ENCODE peak calls at places on chromosomes 3 and 15, in seven cellular contexts. One of them, this sample, is unnamed.

GRCh38 chr15:53576841-53577240 is 182.6 kb downstream of the WDR72 start:
- DNase-seq in T follicular helper cell: no peak
- DNase-seq in substantia nigra: no peak
- DNase-seq in A549: no peak
- DNase-seq in HEK293T: no peak
- DNase-seq in fibroblast of the aortic adventitia: no peak
- DNase-seq in NCI-H1417: no peak
- DNase-seq in this sample: no peak

GRCh38 chr3:178714971-178715832 is 179.0 kb downstream of the KCNMB2 start:
- DNase-seq in T follicular helper cell: no peak
- DNase-seq in substantia nigra: no peak
- DNase-seq in A549: no peak
- DNase-seq in HEK293T: no peak
- DNase-seq in fibroblast of the aortic adventitia: no peak
- DNase-seq in NCI-H1417: no peak
- DNase-seq in this sample: no peak

GRCh38 chr15:29050870-29051269 is 165.1 kb downstream of the APBA2 start:
- DNase-seq in T follicular helper cell: no peak
- DNase-seq in substantia nigra: no peak
- DNase-seq in A549: no peak
- DNase-seq in HEK293T: no peak
- DNase-seq in fibroblast of the aortic adventitia: no peak
- DNase-seq in NCI-H1417: no peak
- DNase-seq in this sample: no peak

GRCh38 chr3:172171396-172172075 is 132.2 kb downstream of the FNDC3B start:
- DNase-seq in T follicular helper cell: no peak
- DNase-seq in substantia nigra: no peak
- DNase-seq in A549: no peak
- DNase-seq in HEK293T: no peak
- DNase-seq in fibroblast of the aortic adventitia: peak
- DNase-seq in NCI-H1417: no peak
- DNase-seq in this sample: no peak

GRCh38 chr3:119311191-119311925 is 17.2 kb downstream of the ARHGAP31 start:
- DNase-seq in T follicular helper cell: no peak
- DNase-seq in substantia nigra: no peak
- DNase-seq in A549: peak
- DNase-seq in HEK293T: no peak
- DNase-seq in fibroblast of the aortic adventitia: peak
- DNase-seq in NCI-H1417: no peak
- DNase-seq in this sample: no peak

GRCh38 chr3:101780661-101781060 is 1.6 kb downstream of the NXPE3 start:
- DNase-seq in T follicular helper cell: no peak
- DNase-seq in substantia nigra: no peak
- DNase-seq in A549: peak
- DNase-seq in HEK293T: peak
- DNase-seq in fibroblast of the aortic adventitia: peak
- DNase-seq in NCI-H1417: no peak
- DNase-seq in this sample: no peak

GRCh38 chr15:41866263-41866703 is 27.6 kb downstream of the SPTBN5 start:
- DNase-seq in T follicular helper cell: no peak
- DNase-seq in substantia nigra: no peak
- DNase-seq in A549: no peak
- DNase-seq in HEK293T: no peak
- DNase-seq in fibroblast of the aortic adventitia: no peak
- DNase-seq in NCI-H1417: no peak
- DNase-seq in this sample: no peak

GRCh38 chr3:38577089-38578080 is 72.1 kb downstream of the SCN5A start:
- DNase-seq in T follicular helper cell: no peak
- DNase-seq in substantia nigra: no peak
- DNase-seq in A549: no peak
- DNase-seq in HEK293T: no peak
- DNase-seq in fibroblast of the aortic adventitia: no peak
- DNase-seq in NCI-H1417: no peak
- DNase-seq in this sample: no peak

GRCh38 chr15:63391669-63392354 is 10.2 kb upstream of the CA12 start:
- DNase-seq in T follicular helper cell: no peak
- DNase-seq in substantia nigra: no peak
- DNase-seq in A549: no peak
- DNase-seq in HEK293T: no peak
- DNase-seq in fibroblast of the aortic adventitia: no peak
- DNase-seq in NCI-H1417: no peak
- DNase-seq in this sample: no peak

GRCh38 chr15:29570121-29570930 is 251.9 kb downstream of the TJP1 start:
- DNase-seq in T follicular helper cell: no peak
- DNase-seq in substantia nigra: no peak
- DNase-seq in A549: peak
- DNase-seq in HEK293T: peak
- DNase-seq in fibroblast of the aortic adventitia: peak
- DNase-seq in NCI-H1417: no peak
- DNase-seq in this sample: no peak

GRCh38 chr3:73621388-73621787 is 3.4 kb downstream of the PDZRN3 start:
- DNase-seq in T follicular helper cell: no peak
- DNase-seq in substantia nigra: no peak
- DNase-seq in A549: no peak
- DNase-seq in HEK293T: no peak
- DNase-seq in fibroblast of the aortic adventitia: peak
- DNase-seq in NCI-H1417: no peak
- DNase-seq in this sample: no peak

GRCh38 chr15:65354835-65355172 is 23.0 kb downstream of the IGDCC3 start:
- DNase-seq in T follicular helper cell: no peak
- DNase-seq in substantia nigra: no peak
- DNase-seq in A549: no peak
- DNase-seq in HEK293T: no peak
- DNase-seq in fibroblast of the aortic adventitia: no peak
- DNase-seq in NCI-H1417: no peak
- DNase-seq in this sample: no peak

GRCh38 chr3:149152420-149152819 is 23.0 kb downstream of the HPS3 start:
- DNase-seq in T follicular helper cell: no peak
- DNase-seq in substantia nigra: no peak
- DNase-seq in A549: no peak
- DNase-seq in HEK293T: no peak
- DNase-seq in fibroblast of the aortic adventitia: peak
- DNase-seq in NCI-H1417: no peak
- DNase-seq in this sample: no peak

GRCh38 chr3:51960386-51960785 is 5.2 kb downstream of the GPR62 start:
- DNase-seq in T follicular helper cell: no peak
- DNase-seq in substantia nigra: no peak
- DNase-seq in A549: no peak
- DNase-seq in HEK293T: no peak
- DNase-seq in fibroblast of the aortic adventitia: no peak
- DNase-seq in NCI-H1417: no peak
- DNase-seq in this sample: no peak

GRCh38 chr3:14425574-14426304 is 23.3 kb downstream of the SLC6A6 start:
- DNase-seq in T follicular helper cell: no peak
- DNase-seq in substantia nigra: no peak
- DNase-seq in A549: no peak
- DNase-seq in HEK293T: no peak
- DNase-seq in fibroblast of the aortic adventitia: no peak
- DNase-seq in NCI-H1417: no peak
- DNase-seq in this sample: no peak

GRCh38 chr3:107969994-107970896 is 120.6 kb downstream of the CD47 start:
- DNase-seq in T follicular helper cell: no peak
- DNase-seq in substantia nigra: no peak
- DNase-seq in A549: peak
- DNase-seq in HEK293T: no peak
- DNase-seq in fibroblast of the aortic adventitia: peak
- DNase-seq in NCI-H1417: peak
- DNase-seq in this sample: peak

GRCh38 chr3:139202226-139202958 is 141.4 kb upstream of the MRPS22 start:
- DNase-seq in T follicular helper cell: no peak
- DNase-seq in substantia nigra: no peak
- DNase-seq in A549: peak
- DNase-seq in HEK293T: no peak
- DNase-seq in fibroblast of the aortic adventitia: no peak
- DNase-seq in NCI-H1417: no peak
- DNase-seq in this sample: no peak

GRCh38 chr3:27194494-27194893 is 174.7 kb downstream of the NEK10 start:
- DNase-seq in T follicular helper cell: no peak
- DNase-seq in substantia nigra: no peak
- DNase-seq in A549: no peak
- DNase-seq in HEK293T: no peak
- DNase-seq in fibroblast of the aortic adventitia: no peak
- DNase-seq in NCI-H1417: no peak
- DNase-seq in this sample: no peak

GRCh38 chr3:177807150-177807875 is 610.0 kb upstream of the TBL1XR1 start:
- DNase-seq in T follicular helper cell: no peak
- DNase-seq in substantia nigra: no peak
- DNase-seq in A549: no peak
- DNase-seq in HEK293T: no peak
- DNase-seq in fibroblast of the aortic adventitia: no peak
- DNase-seq in NCI-H1417: no peak
- DNase-seq in this sample: no peak

This sample was measured in stimulated activated naive CD4-positive, alpha-beta T cell.